ENCODE peak calls at places on chromosomes 7 and 10, in eight cellular contexts. One of them, this sample, is unnamed.
A peak's percentile ranks its signal among the peaks of the same experiment; 100 is the strongest.

GRCh38 chr7:122651451-122651850 is 47.5 kb downstream of the RNF133 start:
- DNase-seq in activated T-cell treated with anti-CD3 and anti-CD28 coated beads, Interleukin-2, amount 50 U/mL, for 4 hours: no peak
- DNase-seq in ELF-1: no peak
- DNase-seq in coronary artery: no peak
- DNase-seq in amniotic stem cell: no peak
- DNase-seq in cardiac muscle cell: no peak
- DNase-seq in BE2C: no peak
- DNase-seq in endothelial cell: no peak
- DNase-seq in this sample: no peak

GRCh38 chr7:16891338-16891737 is 9.6 kb upstream of the AGR3 start:
- DNase-seq in activated T-cell treated with anti-CD3 and anti-CD28 coated beads, Interleukin-2, amount 50 U/mL, for 4 hours: no peak
- DNase-seq in ELF-1: no peak
- DNase-seq in coronary artery: no peak
- DNase-seq in amniotic stem cell: peak; percentile 47
- DNase-seq in cardiac muscle cell: peak; percentile 72
- DNase-seq in BE2C: no peak
- DNase-seq in endothelial cell: peak; percentile 37
- DNase-seq in this sample: no peak

GRCh38 chr10:60894816-60895215 is 49.2 kb downstream of the RHOBTB1 start:
- DNase-seq in activated T-cell treated with anti-CD3 and anti-CD28 coated beads, Interleukin-2, amount 50 U/mL, for 4 hours: no peak
- DNase-seq in ELF-1: no peak
- DNase-seq in coronary artery: no peak
- DNase-seq in amniotic stem cell: no peak
- DNase-seq in cardiac muscle cell: peak; percentile 27
- DNase-seq in BE2C: no peak
- DNase-seq in endothelial cell: no peak
- DNase-seq in this sample: no peak

GRCh38 chr7:77796109-77796508 is 2.1 kb downstream of the TMEM60 start:
- DNase-seq in activated T-cell treated with anti-CD3 and anti-CD28 coated beads, Interleukin-2, amount 50 U/mL, for 4 hours: no peak
- DNase-seq in ELF-1: no peak
- DNase-seq in coronary artery: no peak
- DNase-seq in amniotic stem cell: no peak
- DNase-seq in cardiac muscle cell: no peak
- DNase-seq in BE2C: no peak
- DNase-seq in endothelial cell: no peak
- DNase-seq in this sample: no peak

GRCh38 chr7:55164527-55164926 is 145.7 kb downstream of the EGFR start:
- DNase-seq in activated T-cell treated with anti-CD3 and anti-CD28 coated beads, Interleukin-2, amount 50 U/mL, for 4 hours: no peak
- DNase-seq in ELF-1: no peak
- DNase-seq in coronary artery: peak; percentile 5
- DNase-seq in amniotic stem cell: no peak
- DNase-seq in cardiac muscle cell: no peak
- DNase-seq in BE2C: no peak
- DNase-seq in endothelial cell: no peak
- DNase-seq in this sample: no peak

GRCh38 chr7:111232249-111233084 is 141.5 kb downstream of the LRRN3 start:
- DNase-seq in activated T-cell treated with anti-CD3 and anti-CD28 coated beads, Interleukin-2, amount 50 U/mL, for 4 hours: no peak
- DNase-seq in ELF-1: no peak
- DNase-seq in coronary artery: no peak
- DNase-seq in amniotic stem cell: peak; percentile 3
- DNase-seq in cardiac muscle cell: peak; percentile 30
- DNase-seq in BE2C: no peak
- DNase-seq in endothelial cell: no peak
- DNase-seq in this sample: no peak

GRCh38 chr7:20598479-20599419 is 16.7 kb upstream of the ABCB5 start:
- DNase-seq in activated T-cell treated with anti-CD3 and anti-CD28 coated beads, Interleukin-2, amount 50 U/mL, for 4 hours: no peak
- DNase-seq in ELF-1: no peak
- DNase-seq in coronary artery: no peak
- DNase-seq in amniotic stem cell: peak; percentile 15
- DNase-seq in cardiac muscle cell: peak; percentile 78
- DNase-seq in BE2C: no peak
- DNase-seq in endothelial cell: no peak
- DNase-seq in this sample: no peak

GRCh38 chr10:86968271-86968993 is at the start of gene ADIRF:
- DNase-seq in activated T-cell treated with anti-CD3 and anti-CD28 coated beads, Interleukin-2, amount 50 U/mL, for 4 hours: no peak
- DNase-seq in ELF-1: peak; percentile 39
- DNase-seq in coronary artery: peak; percentile 88
- DNase-seq in amniotic stem cell: no peak
- DNase-seq in cardiac muscle cell: no peak
- DNase-seq in BE2C: no peak
- DNase-seq in endothelial cell: no peak
- DNase-seq in this sample: peak; percentile 19

GRCh38 chr7:150986099-150986512 is 4.7 kb upstream of the NOS3 start:
- DNase-seq in activated T-cell treated with anti-CD3 and anti-CD28 coated beads, Interleukin-2, amount 50 U/mL, for 4 hours: peak; percentile 50
- DNase-seq in ELF-1: peak; percentile 84
- DNase-seq in coronary artery: no peak
- DNase-seq in amniotic stem cell: no peak
- DNase-seq in cardiac muscle cell: peak; percentile 61
- DNase-seq in BE2C: peak; percentile 84
- DNase-seq in endothelial cell: peak; percentile 76
- DNase-seq in this sample: peak; percentile 85

GRCh38 chr7:123769371-123769770 is 20.6 kb upstream of the WASL start:
- DNase-seq in activated T-cell treated with anti-CD3 and anti-CD28 coated beads, Interleukin-2, amount 50 U/mL, for 4 hours: no peak
- DNase-seq in ELF-1: no peak
- DNase-seq in coronary artery: no peak
- DNase-seq in amniotic stem cell: no peak
- DNase-seq in cardiac muscle cell: peak; percentile 77
- DNase-seq in BE2C: no peak
- DNase-seq in endothelial cell: no peak
- DNase-seq in this sample: no peak

GRCh38 chr7:100887186-100887954 is 2.1 kb downstream of the UFSP1 start:
- DNase-seq in activated T-cell treated with anti-CD3 and anti-CD28 coated beads, Interleukin-2, amount 50 U/mL, for 4 hours: no peak
- DNase-seq in ELF-1: no peak
- DNase-seq in coronary artery: no peak
- DNase-seq in amniotic stem cell: no peak
- DNase-seq in cardiac muscle cell: no peak
- DNase-seq in BE2C: peak; percentile 10
- DNase-seq in endothelial cell: no peak
- DNase-seq in this sample: no peak

GRCh38 chr10:28370107-28370835 is 67.4 kb upstream of the MPP7 start:
- DNase-seq in activated T-cell treated with anti-CD3 and anti-CD28 coated beads, Interleukin-2, amount 50 U/mL, for 4 hours: no peak
- DNase-seq in ELF-1: no peak
- DNase-seq in coronary artery: no peak
- DNase-seq in amniotic stem cell: no peak
- DNase-seq in cardiac muscle cell: no peak
- DNase-seq in BE2C: no peak
- DNase-seq in endothelial cell: no peak
- DNase-seq in this sample: no peak

GRCh38 chr10:29130190-29130673 is 158.6 kb upstream of the LYZL1 start:
- DNase-seq in activated T-cell treated with anti-CD3 and anti-CD28 coated beads, Interleukin-2, amount 50 U/mL, for 4 hours: no peak
- DNase-seq in ELF-1: peak; percentile 33
- DNase-seq in coronary artery: no peak
- DNase-seq in amniotic stem cell: no peak
- DNase-seq in cardiac muscle cell: peak; percentile 66
- DNase-seq in BE2C: no peak
- DNase-seq in endothelial cell: no peak
- DNase-seq in this sample: no peak

GRCh38 chr10:110077436-110078120 is 69.8 kb downstream of the ADD3 start:
- DNase-seq in activated T-cell treated with anti-CD3 and anti-CD28 coated beads, Interleukin-2, amount 50 U/mL, for 4 hours: no peak
- DNase-seq in ELF-1: no peak
- DNase-seq in coronary artery: no peak
- DNase-seq in amniotic stem cell: no peak
- DNase-seq in cardiac muscle cell: peak; percentile 79
- DNase-seq in BE2C: no peak
- DNase-seq in endothelial cell: no peak
- DNase-seq in this sample: no peak

GRCh38 chr7:148856035-148856881 is 27.8 kb downstream of the EZH2 start:
- DNase-seq in activated T-cell treated with anti-CD3 and anti-CD28 coated beads, Interleukin-2, amount 50 U/mL, for 4 hours: peak; percentile 49
- DNase-seq in ELF-1: peak; percentile 32
- DNase-seq in coronary artery: no peak
- DNase-seq in amniotic stem cell: peak; percentile 1
- DNase-seq in cardiac muscle cell: peak; percentile 45
- DNase-seq in BE2C: peak; percentile 29
- DNase-seq in endothelial cell: peak; percentile 45
- DNase-seq in this sample: peak; percentile 36

GRCh38 chr10:22333167-22333566 is 12.1 kb upstream of the SPAG6 start:
- DNase-seq in activated T-cell treated with anti-CD3 and anti-CD28 coated beads, Interleukin-2, amount 50 U/mL, for 4 hours: no peak
- DNase-seq in ELF-1: no peak
- DNase-seq in coronary artery: no peak
- DNase-seq in amniotic stem cell: no peak
- DNase-seq in cardiac muscle cell: no peak
- DNase-seq in BE2C: no peak
- DNase-seq in endothelial cell: no peak
- DNase-seq in this sample: no peak

GRCh38 chr7:150373049-150373801 is 4.6 kb downstream of the REPIN1 start:
- DNase-seq in activated T-cell treated with anti-CD3 and anti-CD28 coated beads, Interleukin-2, amount 50 U/mL, for 4 hours: no peak
- DNase-seq in ELF-1: peak; percentile 79
- DNase-seq in coronary artery: no peak
- DNase-seq in amniotic stem cell: no peak
- DNase-seq in cardiac muscle cell: no peak
- DNase-seq in BE2C: no peak
- DNase-seq in endothelial cell: no peak
- DNase-seq in this sample: no peak

GRCh38 chr7:13989138-13989943 is at the start of gene ETV1:
- DNase-seq in activated T-cell treated with anti-CD3 and anti-CD28 coated beads, Interleukin-2, amount 50 U/mL, for 4 hours: no peak
- DNase-seq in ELF-1: peak; percentile 94
- DNase-seq in coronary artery: peak; percentile 85
- DNase-seq in amniotic stem cell: peak; percentile 79
- DNase-seq in cardiac muscle cell: peak; percentile 79
- DNase-seq in BE2C: peak; percentile 80
- DNase-seq in endothelial cell: peak; percentile 83
- DNase-seq in this sample: peak; percentile 74

GRCh38 chr10:89458289-89458688 is 43.9 kb downstream of the IFIT5 start:
- DNase-seq in activated T-cell treated with anti-CD3 and anti-CD28 coated beads, Interleukin-2, amount 50 U/mL, for 4 hours: no peak
- DNase-seq in ELF-1: no peak
- DNase-seq in coronary artery: no peak
- DNase-seq in amniotic stem cell: no peak
- DNase-seq in cardiac muscle cell: peak; percentile 81
- DNase-seq in BE2C: no peak
- DNase-seq in endothelial cell: no peak
- DNase-seq in this sample: no peak

GRCh38 chr7:108486291-108486966 is 30.2 kb upstream of the NRCAM start:
- DNase-seq in activated T-cell treated with anti-CD3 and anti-CD28 coated beads, Interleukin-2, amount 50 U/mL, for 4 hours: no peak
- DNase-seq in ELF-1: no peak
- DNase-seq in coronary artery: no peak
- DNase-seq in amniotic stem cell: no peak
- DNase-seq in cardiac muscle cell: peak; percentile 50
- DNase-seq in BE2C: no peak
- DNase-seq in endothelial cell: no peak
- DNase-seq in this sample: no peak

GRCh38 chr7:148699772-148700629 is 1.3 kb downstream of the CUL1 start:
- DNase-seq in activated T-cell treated with anti-CD3 and anti-CD28 coated beads, Interleukin-2, amount 50 U/mL, for 4 hours: no peak
- DNase-seq in ELF-1: no peak
- DNase-seq in coronary artery: no peak
- DNase-seq in amniotic stem cell: no peak
- DNase-seq in cardiac muscle cell: peak; percentile 61
- DNase-seq in BE2C: no peak
- DNase-seq in endothelial cell: no peak
- DNase-seq in this sample: no peak

GRCh38 chr7:8442814-8443304 is 9.4 kb downstream of the NXPH1 start:
- DNase-seq in activated T-cell treated with anti-CD3 and anti-CD28 coated beads, Interleukin-2, amount 50 U/mL, for 4 hours: no peak
- DNase-seq in ELF-1: peak; percentile 90
- DNase-seq in coronary artery: no peak
- DNase-seq in amniotic stem cell: no peak
- DNase-seq in cardiac muscle cell: peak; percentile 42
- DNase-seq in BE2C: no peak
- DNase-seq in endothelial cell: peak; percentile 95
- DNase-seq in this sample: peak; percentile 56

GRCh38 chr7:145784809-145785780 is 331.5 kb upstream of the CNTNAP2 start:
- DNase-seq in activated T-cell treated with anti-CD3 and anti-CD28 coated beads, Interleukin-2, amount 50 U/mL, for 4 hours: no peak
- DNase-seq in ELF-1: no peak
- DNase-seq in coronary artery: no peak
- DNase-seq in amniotic stem cell: no peak
- DNase-seq in cardiac muscle cell: no peak
- DNase-seq in BE2C: no peak
- DNase-seq in endothelial cell: no peak
- DNase-seq in this sample: no peak

GRCh38 chr10:37762287-37762686 is 95.1 kb downstream of the ZNF248 start:
- DNase-seq in activated T-cell treated with anti-CD3 and anti-CD28 coated beads, Interleukin-2, amount 50 U/mL, for 4 hours: no peak
- DNase-seq in ELF-1: no peak
- DNase-seq in coronary artery: no peak
- DNase-seq in amniotic stem cell: no peak
- DNase-seq in cardiac muscle cell: no peak
- DNase-seq in BE2C: no peak
- DNase-seq in endothelial cell: no peak
- DNase-seq in this sample: no peak

GRCh38 chr7:158834799-158835784 is 5.8 kb upstream of the ESYT2 start:
- DNase-seq in activated T-cell treated with anti-CD3 and anti-CD28 coated beads, Interleukin-2, amount 50 U/mL, for 4 hours: no peak
- DNase-seq in ELF-1: no peak
- DNase-seq in coronary artery: no peak
- DNase-seq in amniotic stem cell: no peak
- DNase-seq in cardiac muscle cell: peak; percentile 37
- DNase-seq in BE2C: no peak
- DNase-seq in endothelial cell: no peak
- DNase-seq in this sample: no peak

GRCh38 chr10:13331641-13332040 is 16.5 kb downstream of the SEPHS1 start:
- DNase-seq in activated T-cell treated with anti-CD3 and anti-CD28 coated beads, Interleukin-2, amount 50 U/mL, for 4 hours: no peak
- DNase-seq in ELF-1: no peak
- DNase-seq in coronary artery: no peak
- DNase-seq in amniotic stem cell: no peak
- DNase-seq in cardiac muscle cell: peak; percentile 16
- DNase-seq in BE2C: no peak
- DNase-seq in endothelial cell: no peak
- DNase-seq in this sample: no peak

GRCh38 chr10:100515612-100516011 is 4.0 kb downstream of the SEC31B start:
- DNase-seq in activated T-cell treated with anti-CD3 and anti-CD28 coated beads, Interleukin-2, amount 50 U/mL, for 4 hours: no peak
- DNase-seq in ELF-1: no peak
- DNase-seq in coronary artery: no peak
- DNase-seq in amniotic stem cell: no peak
- DNase-seq in cardiac muscle cell: no peak
- DNase-seq in BE2C: no peak
- DNase-seq in endothelial cell: no peak
- DNase-seq in this sample: no peak

GRCh38 chr10:130745831-130746230 is 565.7 kb downstream of the TCERG1L start:
- DNase-seq in activated T-cell treated with anti-CD3 and anti-CD28 coated beads, Interleukin-2, amount 50 U/mL, for 4 hours: no peak
- DNase-seq in ELF-1: no peak
- DNase-seq in coronary artery: peak; percentile 21
- DNase-seq in amniotic stem cell: no peak
- DNase-seq in cardiac muscle cell: no peak
- DNase-seq in BE2C: no peak
- DNase-seq in endothelial cell: no peak
- DNase-seq in this sample: no peak

GRCh38 chr7:55171157-55171556 is 152.3 kb downstream of the EGFR start:
- DNase-seq in activated T-cell treated with anti-CD3 and anti-CD28 coated beads, Interleukin-2, amount 50 U/mL, for 4 hours: no peak
- DNase-seq in ELF-1: no peak
- DNase-seq in coronary artery: no peak
- DNase-seq in amniotic stem cell: no peak
- DNase-seq in cardiac muscle cell: no peak
- DNase-seq in BE2C: no peak
- DNase-seq in endothelial cell: no peak
- DNase-seq in this sample: no peak

GRCh38 chr7:73623798-73624668 is at the start of gene MLXIPL:
- DNase-seq in activated T-cell treated with anti-CD3 and anti-CD28 coated beads, Interleukin-2, amount 50 U/mL, for 4 hours: peak; percentile 43
- DNase-seq in ELF-1: peak; percentile 92
- DNase-seq in coronary artery: no peak
- DNase-seq in amniotic stem cell: peak; percentile 5
- DNase-seq in cardiac muscle cell: peak; percentile 53
- DNase-seq in BE2C: peak; percentile 92
- DNase-seq in endothelial cell: peak; percentile 80
- DNase-seq in this sample: peak; percentile 89

GRCh38 chr7:30841025-30841735 is 70.0 kb downstream of the MINDY4 start:
- DNase-seq in activated T-cell treated with anti-CD3 and anti-CD28 coated beads, Interleukin-2, amount 50 U/mL, for 4 hours: no peak
- DNase-seq in ELF-1: no peak
- DNase-seq in coronary artery: peak; percentile 41
- DNase-seq in amniotic stem cell: no peak
- DNase-seq in cardiac muscle cell: peak; percentile 85
- DNase-seq in BE2C: no peak
- DNase-seq in endothelial cell: no peak
- DNase-seq in this sample: no peak